ENCODE peak calls at places on chromosomes 12 and 14, in ten cellular contexts. U is DMS153, N is EL, E is endothelial cell, V is NAMALWA, S is germinal center, T is left ventricle myocardium inferior, D is NCI-H2107, Q is iris pigment epithelial cell, L is HL-60. K is an unnamed sample.

GRCh38 chr12:132389526-132390286 is 60.3 kb upstream of the GALNT9 start:
- DNase-seq in U (no peak), D (no peak), Q (no peak), N (no peak), S (no peak), T (no peak), L (no peak), E (no peak), V (no peak), K (no peak)

GRCh38 chr12:116535241-116535640 is 23.9 kb upstream of the MAP1LC3B2 start:
- DNase-seq in V (no peak), D (no peak), T (no peak), U (no peak), N (no peak), S (no peak), Q (no peak), E (no peak), L (no peak), K (no peak)

GRCh38 chr12:44627767-44628166 is 248.3 kb downstream of the NELL2 start:
- DNase-seq in V (no peak), N (no peak), T (no peak), L (no peak), E (no peak), S (no peak), Q (no peak), U (no peak), D (no peak), K (no peak)

GRCh38 chr14:66405158-66405557 is 81.0 kb upstream of the CCDC196 start:
- DNase-seq in E (no peak), S (no peak), L (no peak), D (no peak), U (no peak), Q (peak; percentile 64), N (peak; percentile 13), T (no peak), V (no peak), K (no peak)

GRCh38 chr14:52395728-52396127 is 81.6 kb downstream of the PTGER2 start:
- DNase-seq in E (no peak), L (peak; percentile 75), Q (no peak), D (no peak), U (no peak), N (no peak), V (no peak), S (no peak), T (no peak), K (no peak)

GRCh38 chr12:106173442-106173841 is 34.7 kb upstream of the NUAK1 start:
- DNase-seq in D (no peak), Q (no peak), E (no peak), V (no peak), U (no peak), S (no peak), L (no peak), N (no peak), T (no peak), K (no peak)

GRCh38 chr12:50806176-50806575 is 36.5 kb upstream of the TMPRSS12 start:
- DNase-seq in E (no peak), N (peak; percentile 8), V (no peak), D (no peak), L (no peak), T (no peak), Q (peak; percentile 18), U (no peak), S (no peak), K (no peak)

GRCh38 chr12:47033797-47034555 is 45.4 kb upstream of the PCED1B start:
- DNase-seq in E (no peak), V (no peak), U (no peak), T (no peak), L (no peak), Q (peak; percentile 31), N (no peak), S (no peak), D (no peak), K (no peak)

GRCh38 chr12:45612044-45612794 is 117.3 kb upstream of the ARID2 start:
- DNase-seq in U (no peak), N (peak; percentile 79), E (no peak), D (no peak), S (no peak), L (no peak), V (no peak), Q (peak; percentile 74), T (no peak), K (no peak)